ENCODE peak calls at places on chromosomes 7 and 10, in four cellular contexts. L, N, G and E are unnamed samples.

GRCh38 chr10:131750973-131751826 is 149.6 kb upstream of the PPP2R2D start:
- DNase-seq in G (no peak), N (no peak), L (no peak), E (no peak)

GRCh38 chr10:46520941-46521340 is 35.5 kb downstream of the GPRIN2 start:
- DNase-seq in N (no peak), G (no peak), L (no peak), E (peak)

GRCh38 chr7:85621286-85621685 is 434.4 kb upstream of the SEMA3D start:
- DNase-seq in G (no peak), N (no peak), L (no peak), E (peak)

GRCh38 chr7:80665526-80665925 is 27.1 kb downstream of the CD36 start:
- DNase-seq in L (no peak), G (no peak), N (no peak), E (no peak)

GRCh38 chr7:41540601-41541000 is 162.3 kb downstream of the INHBA start:
- DNase-seq in G (no peak), L (no peak), N (no peak), E (no peak)

GRCh38 chr7:20214787-20215669 is 2.2 kb downstream of the MACC1 start:
- DNase-seq in N (no peak), L (no peak), G (no peak), E (no peak)

GRCh38 chr10:77351386-77351785 is 286.2 kb downstream of the KCNMA1 start:
- DNase-seq in G (no peak), N (peak), L (peak), E (peak)

GRCh38 chr10:28541695-28542365 is 8.9 kb downstream of the WAC start:
- DNase-seq in G (no peak), N (no peak), L (peak), E (no peak)

GRCh38 chr7:87220734-87221215 is 1.2 kb upstream of the TMEM243 start:
- DNase-seq in G (peak), L (peak), N (peak), E (peak)

GRCh38 chr7:63080831-63081230 is 917.8 kb upstream of the ZNF722 start:
- DNase-seq in N (no peak), G (no peak), L (no peak), E (no peak)

GRCh38 chr10:46251857-46252847 is 34.6 kb upstream of the ANTXRL start:
- DNase-seq in G (no peak), N (no peak), L (no peak), E (no peak)

GRCh38 chr7:124671976-124672375 is 93.6 kb downstream of the GPR37 start:
- DNase-seq in G (no peak), L (peak), N (peak), E (no peak)

GRCh38 chr7:74044366-74045350 is 16.7 kb downstream of the ELN start:
- DNase-seq in G (no peak), L (no peak), N (no peak), E (no peak)

GRCh38 chr7:80135306-80136104 is 874 bp downstream of the GNAI1 start:
- DNase-seq in L (peak), N (peak), G (peak), E (peak)

GRCh38 chr10:19825690-19826089 is 9.5 kb downstream of the PLXDC2 start:
- DNase-seq in L (no peak), N (no peak), G (no peak), E (no peak)

GRCh38 chr10:97178074-97178473 is 7.7 kb downstream of the SLIT1 start:
- DNase-seq in N (no peak), G (no peak), L (no peak), E (no peak)

GRCh38 chr10:112229901-112230300 is 46.3 kb upstream of the GPAM start:
- DNase-seq in L (no peak), N (no peak), G (no peak), E (no peak)

GRCh38 chr7:101631224-101631714 is 2.2 kb upstream of the MYL10 start:
- DNase-seq in L (no peak), G (no peak), N (no peak), E (peak)

GRCh38 chr7:31023877-31024276 is 28.2 kb upstream of the ADCYAP1R1 start:
- DNase-seq in L (no peak), N (no peak), G (no peak), E (no peak)

GRCh38 chr10:9762966-9763656 is 1254.6 kb upstream of the CELF2 start:
- DNase-seq in N (peak), L (peak), G (no peak), E (peak)
- H3K4me3 ChIP-seq in N (no peak), L (no peak), G (no peak), E (no peak)

GRCh38 chr7:99452541-99452940 is 13.4 kb downstream of the ATP5MF start:
- DNase-seq in L (no peak), G (no peak), N (no peak), E (no peak)

GRCh38 chr7:99448855-99449254 is 10.1 kb downstream of the CPSF4 start:
- DNase-seq in N (no peak), L (no peak), G (no peak), E (no peak)

GRCh38 chr7:99451936-99452335 is 13.2 kb downstream of the CPSF4 start:
- DNase-seq in L (no peak), G (no peak), N (no peak), E (no peak)

GRCh38 chr7:99446096-99446495 is 7.4 kb downstream of the CPSF4 start:
- DNase-seq in L (peak), G (no peak), N (no peak), E (no peak)

DNA sequence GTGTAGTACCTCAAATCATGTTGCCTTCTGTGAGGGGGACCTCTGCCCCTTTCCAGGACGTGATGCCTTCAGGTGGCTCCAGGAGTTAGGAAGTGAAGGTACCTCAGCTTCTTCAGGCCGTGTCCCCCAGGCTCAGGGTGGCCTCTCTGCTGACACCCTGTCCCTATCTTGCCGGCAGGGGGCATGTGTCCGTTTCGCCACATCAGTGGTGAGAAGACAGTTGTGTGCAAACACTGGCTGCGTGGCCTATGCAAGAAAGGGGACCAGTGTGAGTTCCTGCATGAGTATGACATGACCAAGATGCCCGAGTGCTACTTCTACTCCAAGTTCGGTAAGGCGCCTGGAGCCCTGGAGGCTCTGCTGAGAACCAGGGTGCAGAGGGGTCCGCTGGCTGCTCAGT is 9.2 kb downstream of the CPSF4 start:
- DNase-seq in N (no peak), G (peak), L (no peak), E (no peak)
- TF ChIP-seq CTCF in N (peak), G (peak), L (no peak), E (no peak)

GRCh38 chr7:32846630-32847225 is 44.8 kb downstream of the KBTBD2 start:
- DNase-seq in L (peak), N (peak), G (peak), E (peak)
- H3K4me3 ChIP-seq in L (no peak), N (no peak), G (no peak), E (no peak)

DNA sequence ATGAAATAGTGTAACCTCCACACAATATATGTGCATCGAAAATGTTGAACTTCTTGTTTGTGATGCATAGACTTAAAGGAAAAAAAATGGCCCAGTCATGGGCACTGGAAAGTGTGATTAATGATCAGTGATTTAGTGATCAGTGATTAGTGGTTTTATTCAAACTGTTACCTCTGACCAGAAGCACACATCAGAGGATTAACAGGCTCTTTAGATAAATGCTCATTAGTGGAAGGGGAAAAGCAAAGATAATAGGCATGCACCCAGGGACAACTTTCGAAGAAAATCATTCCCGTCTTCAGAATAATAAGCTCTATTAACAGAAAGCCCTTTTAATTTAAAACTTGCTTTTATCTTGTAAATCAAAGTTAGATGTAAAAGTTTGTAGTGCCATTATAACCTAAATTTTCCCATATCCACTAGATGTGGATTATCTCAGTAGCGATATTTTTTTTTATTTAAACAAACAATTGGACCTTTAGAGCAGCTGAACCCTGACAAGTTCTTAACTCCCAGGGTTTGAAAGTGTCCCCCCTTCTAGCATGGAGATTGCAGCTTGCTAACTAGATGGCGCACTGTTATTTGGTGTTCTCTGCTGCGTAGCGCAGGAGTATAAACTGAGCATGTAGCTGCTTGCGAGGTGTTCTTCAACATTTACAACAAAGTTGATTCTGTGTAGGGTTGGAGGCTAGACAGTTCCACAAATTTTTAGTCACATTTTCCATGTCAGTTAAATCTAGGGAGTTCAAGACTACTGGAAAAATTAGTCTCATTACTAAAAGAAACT is at the start of gene CREB5:
- DNase-seq in L (no peak), N (no peak), G (no peak), E (peak)
- TF ChIP-seq CTCF in L (peak), N (no peak), G (no peak), E (peak)

GRCh38 chr7:131226116-131226562 is 101.5 kb upstream of the MKLN1 start:
- DNase-seq in L (peak), G (no peak), N (peak), E (peak)
- H3K4me3 ChIP-seq in L (no peak), G (no peak), N (no peak), E (no peak)

GRCh38 chr7:129613016-129613337 is 1.5 kb downstream of the NRF1 start:
- DNase-seq in L (no peak), G (no peak), N (no peak), E (no peak)

GRCh38 chr7:129612112-129613015 is 844 bp downstream of the NRF1 start:
- DNase-seq in L (peak), N (peak), G (peak), E (peak)

GRCh38 chr7:129610709-129611245 is 743 bp upstream of the NRF1 start:
- DNase-seq in N (no peak), G (no peak), L (peak), E (peak)

GRCh38 chr7:129609666-129610065 is 1.9 kb upstream of the NRF1 start:
- DNase-seq in L (no peak), G (no peak), N (no peak), E (no peak)

GRCh38 chr7:129611246-129612111 is at the start of gene NRF1:
- DNase-seq in L (peak), N (peak), G (peak), E (peak)
- TF ChIP-seq CTCF in L (no peak), N (no peak), G (peak), E (no peak)

GRCh38 chr7:116455009-116455408 is 44.5 kb upstream of the CAV2 start:
- DNase-seq in L (peak), G (no peak), N (peak), E (peak)
- H3K4me3 ChIP-seq in L (peak), G (no peak), N (no peak), E (no peak)

GRCh38 chr10:14547826-14548225 is 217.1 kb upstream of the FRMD4A start:
- DNase-seq in N (no peak), G (no peak), L (no peak), E (no peak)

GRCh38 chr10:14548474-14548873 is 217.8 kb upstream of the FRMD4A start:
- DNase-seq in L (no peak), G (no peak), N (no peak), E (no peak)

GRCh38 chr10:14548970-14549369 is 218.2 kb upstream of the FRMD4A start:
- DNase-seq in G (no peak), L (no peak), N (no peak), E (no peak)

GRCh38 chr10:14550471-14550941 is 219.8 kb upstream of the FRMD4A start:
- DNase-seq in N (no peak), G (no peak), L (no peak), E (no peak)

DNA sequence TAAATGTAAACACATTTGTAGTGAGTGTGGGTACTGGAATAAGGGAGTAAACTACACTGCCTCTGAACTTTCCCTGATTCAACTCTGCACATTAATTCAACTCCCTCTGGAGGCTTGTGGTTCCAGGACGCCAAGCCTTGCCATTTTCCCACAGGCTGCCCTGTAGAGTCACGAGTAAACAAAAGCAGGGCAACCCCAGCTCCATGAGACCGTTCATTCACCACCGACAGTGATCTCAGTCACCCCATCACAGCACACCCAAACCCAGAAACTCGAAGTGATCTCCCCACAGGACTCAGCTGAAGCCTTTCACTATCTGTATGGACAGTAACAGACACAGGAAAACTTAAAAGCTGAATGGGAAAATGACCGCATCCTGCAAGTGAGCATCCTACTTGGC is 218.8 kb upstream of the FRMD4A start:
- DNase-seq in G (no peak), L (no peak), N (peak), E (peak)
- TF ChIP-seq CTCF in G (no peak), L (no peak), N (no peak), E (no peak)

DNA sequence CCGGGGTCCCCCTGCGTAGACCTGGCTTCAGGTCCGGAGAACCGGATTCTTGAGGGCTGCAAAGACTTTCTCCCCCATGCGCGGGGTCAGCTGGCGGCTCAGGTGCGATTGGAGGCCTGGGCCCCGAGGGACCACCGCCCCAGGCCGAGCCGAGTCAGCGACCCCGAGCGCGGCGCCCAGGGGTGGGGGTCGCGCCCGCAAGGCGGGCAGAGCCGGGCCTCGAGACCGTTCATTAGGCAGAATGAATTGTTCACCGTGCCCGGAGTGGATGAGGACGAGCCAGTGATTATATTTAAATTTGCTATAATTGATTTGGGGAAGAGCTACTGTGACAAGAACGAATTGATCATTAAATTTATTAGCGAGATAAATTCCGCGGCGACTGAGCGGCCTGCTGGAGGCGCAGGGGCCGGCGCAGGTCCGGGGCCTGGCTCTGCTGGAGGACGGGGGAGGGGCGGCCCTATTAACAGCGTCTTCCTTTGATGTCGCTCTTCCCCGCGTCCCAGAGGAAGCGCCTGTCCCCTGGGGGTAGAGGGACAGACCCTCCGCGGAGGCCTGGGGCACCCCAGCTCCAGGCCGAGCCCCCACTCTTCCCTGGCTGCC is 7.5 kb downstream of the MNX1 start:
- DNase-seq in G (peak), L (peak), N (no peak), E (no peak)
- H3K4me3 ChIP-seq in G (no peak), L (no peak), N (no peak), E (no peak)